ENCODE peak calls at places on chromosomes 6 and 20, in eight cellular contexts. One of them, this sample, is unnamed.

GRCh38 chr6:20168668-20169633 is 43.3 kb downstream of the MBOAT1 start:
- DNase-seq in H9: no peak
- DNase-seq in naive thymus-derived CD8-positive, alpha-beta T cell: no peak
- DNase-seq in NCI-H2081: no peak
- DNase-seq in CD4-positive, alpha-beta T cell: no peak
- DNase-seq in activated naive CD8-positive, alpha-beta T cell treated with anti-CD3 and anti-CD28 coated beads, Interleukin-2, amount 50 U/mL, for 24 hours: no peak
- DNase-seq in NCI-H2029 treated with DMSO at 0.1 percent for 48 hours: no peak
- DNase-seq in stimulated activated CD4-positive, alpha-beta T cell treated with anti-CD3 and anti-CD28 coated beads, Interleukin-15, amount 100 ng/mL, for 24 hours: no peak
- DNase-seq in this sample: peak

GRCh38 chr20:37364013-37364926 is 18.3 kb downstream of the SRC start:
- DNase-seq in H9: no peak
- DNase-seq in naive thymus-derived CD8-positive, alpha-beta T cell: no peak
- DNase-seq in activated naive CD8-positive, alpha-beta T cell treated with anti-CD3 and anti-CD28 coated beads, Interleukin-2, amount 50 U/mL, for 24 hours: no peak
- DNase-seq in NCI-H2029 treated with DMSO at 0.1 percent for 48 hours: no peak
- DNase-seq in stimulated activated CD4-positive, alpha-beta T cell treated with anti-CD3 and anti-CD28 coated beads, Interleukin-15, amount 100 ng/mL, for 24 hours: no peak
- DNase-seq in CD4-positive, alpha-beta T cell: no peak
- DNase-seq in NCI-H2081: no peak
- DNase-seq in this sample: no peak

GRCh38 chr6:170102582-170103481 is 188.0 kb downstream of the DLL1 start:
- DNase-seq in CD4-positive, alpha-beta T cell: no peak
- DNase-seq in stimulated activated CD4-positive, alpha-beta T cell treated with anti-CD3 and anti-CD28 coated beads, Interleukin-15, amount 100 ng/mL, for 24 hours: no peak
- DNase-seq in H9: no peak
- DNase-seq in activated naive CD8-positive, alpha-beta T cell treated with anti-CD3 and anti-CD28 coated beads, Interleukin-2, amount 50 U/mL, for 24 hours: no peak
- DNase-seq in NCI-H2029 treated with DMSO at 0.1 percent for 48 hours: no peak
- DNase-seq in naive thymus-derived CD8-positive, alpha-beta T cell: no peak
- DNase-seq in NCI-H2081: no peak
- DNase-seq in this sample: no peak

GRCh38 chr6:49934770-49935169 is 29.2 kb downstream of the DEFB114 start:
- DNase-seq in H9: no peak
- DNase-seq in naive thymus-derived CD8-positive, alpha-beta T cell: no peak
- DNase-seq in stimulated activated CD4-positive, alpha-beta T cell treated with anti-CD3 and anti-CD28 coated beads, Interleukin-15, amount 100 ng/mL, for 24 hours: no peak
- DNase-seq in activated naive CD8-positive, alpha-beta T cell treated with anti-CD3 and anti-CD28 coated beads, Interleukin-2, amount 50 U/mL, for 24 hours: no peak
- DNase-seq in NCI-H2029 treated with DMSO at 0.1 percent for 48 hours: no peak
- DNase-seq in NCI-H2081: no peak
- DNase-seq in CD4-positive, alpha-beta T cell: no peak
- DNase-seq in this sample: no peak

GRCh38 chr6:85610182-85610895 is 16.7 kb upstream of the SNX14 start:
- DNase-seq in CD4-positive, alpha-beta T cell: no peak
- DNase-seq in NCI-H2081: no peak
- DNase-seq in H9: no peak
- DNase-seq in NCI-H2029 treated with DMSO at 0.1 percent for 48 hours: no peak
- DNase-seq in activated naive CD8-positive, alpha-beta T cell treated with anti-CD3 and anti-CD28 coated beads, Interleukin-2, amount 50 U/mL, for 24 hours: no peak
- DNase-seq in stimulated activated CD4-positive, alpha-beta T cell treated with anti-CD3 and anti-CD28 coated beads, Interleukin-15, amount 100 ng/mL, for 24 hours: no peak
- DNase-seq in naive thymus-derived CD8-positive, alpha-beta T cell: no peak
- DNase-seq in this sample: no peak

GRCh38 chr20:35305682-35306556 is 13.7 kb upstream of the FAM83C start:
- DNase-seq in stimulated activated CD4-positive, alpha-beta T cell treated with anti-CD3 and anti-CD28 coated beads, Interleukin-15, amount 100 ng/mL, for 24 hours: peak
- DNase-seq in naive thymus-derived CD8-positive, alpha-beta T cell: peak
- DNase-seq in CD4-positive, alpha-beta T cell: no peak
- DNase-seq in activated naive CD8-positive, alpha-beta T cell treated with anti-CD3 and anti-CD28 coated beads, Interleukin-2, amount 50 U/mL, for 24 hours: peak
- DNase-seq in NCI-H2029 treated with DMSO at 0.1 percent for 48 hours: no peak
- DNase-seq in NCI-H2081: no peak
- DNase-seq in H9: no peak
- DNase-seq in this sample: peak

GRCh38 chr6:134436950-134437349 is 119.0 kb upstream of the SGK1 start:
- DNase-seq in naive thymus-derived CD8-positive, alpha-beta T cell: no peak
- DNase-seq in stimulated activated CD4-positive, alpha-beta T cell treated with anti-CD3 and anti-CD28 coated beads, Interleukin-15, amount 100 ng/mL, for 24 hours: no peak
- DNase-seq in NCI-H2081: no peak
- DNase-seq in activated naive CD8-positive, alpha-beta T cell treated with anti-CD3 and anti-CD28 coated beads, Interleukin-2, amount 50 U/mL, for 24 hours: no peak
- DNase-seq in NCI-H2029 treated with DMSO at 0.1 percent for 48 hours: no peak
- DNase-seq in CD4-positive, alpha-beta T cell: no peak
- DNase-seq in H9: no peak
- DNase-seq in this sample: peak

GRCh38 chr6:138555294-138555988 is 56.1 kb upstream of the NHSL1 start:
- DNase-seq in activated naive CD8-positive, alpha-beta T cell treated with anti-CD3 and anti-CD28 coated beads, Interleukin-2, amount 50 U/mL, for 24 hours: no peak
- DNase-seq in naive thymus-derived CD8-positive, alpha-beta T cell: no peak
- DNase-seq in stimulated activated CD4-positive, alpha-beta T cell treated with anti-CD3 and anti-CD28 coated beads, Interleukin-15, amount 100 ng/mL, for 24 hours: no peak
- DNase-seq in NCI-H2081: no peak
- DNase-seq in CD4-positive, alpha-beta T cell: no peak
- DNase-seq in NCI-H2029 treated with DMSO at 0.1 percent for 48 hours: no peak
- DNase-seq in H9: no peak
- DNase-seq in this sample: peak

GRCh38 chr20:24160563-24161355 is 172.2 kb upstream of the GGTLC1 start:
- DNase-seq in activated naive CD8-positive, alpha-beta T cell treated with anti-CD3 and anti-CD28 coated beads, Interleukin-2, amount 50 U/mL, for 24 hours: peak
- DNase-seq in naive thymus-derived CD8-positive, alpha-beta T cell: no peak
- DNase-seq in H9: peak
- DNase-seq in NCI-H2029 treated with DMSO at 0.1 percent for 48 hours: no peak
- DNase-seq in stimulated activated CD4-positive, alpha-beta T cell treated with anti-CD3 and anti-CD28 coated beads, Interleukin-15, amount 100 ng/mL, for 24 hours: peak
- DNase-seq in CD4-positive, alpha-beta T cell: no peak
- DNase-seq in NCI-H2081: no peak
- DNase-seq in this sample: peak

GRCh38 chr20:14889503-14890125 is 552.2 kb upstream of the FLRT3 start:
- DNase-seq in CD4-positive, alpha-beta T cell: no peak
- DNase-seq in activated naive CD8-positive, alpha-beta T cell treated with anti-CD3 and anti-CD28 coated beads, Interleukin-2, amount 50 U/mL, for 24 hours: no peak
- DNase-seq in NCI-H2029 treated with DMSO at 0.1 percent for 48 hours: no peak
- DNase-seq in NCI-H2081: no peak
- DNase-seq in H9: no peak
- DNase-seq in naive thymus-derived CD8-positive, alpha-beta T cell: no peak
- DNase-seq in stimulated activated CD4-positive, alpha-beta T cell treated with anti-CD3 and anti-CD28 coated beads, Interleukin-15, amount 100 ng/mL, for 24 hours: no peak
- DNase-seq in this sample: no peak

GRCh38 chr6:6975395-6976111 is 132.2 kb upstream of the RREB1 start:
- DNase-seq in CD4-positive, alpha-beta T cell: no peak
- DNase-seq in H9: no peak
- DNase-seq in stimulated activated CD4-positive, alpha-beta T cell treated with anti-CD3 and anti-CD28 coated beads, Interleukin-15, amount 100 ng/mL, for 24 hours: no peak
- DNase-seq in NCI-H2081: no peak
- DNase-seq in naive thymus-derived CD8-positive, alpha-beta T cell: no peak
- DNase-seq in NCI-H2029 treated with DMSO at 0.1 percent for 48 hours: peak
- DNase-seq in activated naive CD8-positive, alpha-beta T cell treated with anti-CD3 and anti-CD28 coated beads, Interleukin-2, amount 50 U/mL, for 24 hours: no peak
- DNase-seq in this sample: no peak

GRCh38 chr20:24452498-24453133 is 16.8 kb upstream of the SYNDIG1 start:
- DNase-seq in CD4-positive, alpha-beta T cell: no peak
- DNase-seq in naive thymus-derived CD8-positive, alpha-beta T cell: no peak
- DNase-seq in activated naive CD8-positive, alpha-beta T cell treated with anti-CD3 and anti-CD28 coated beads, Interleukin-2, amount 50 U/mL, for 24 hours: no peak
- DNase-seq in stimulated activated CD4-positive, alpha-beta T cell treated with anti-CD3 and anti-CD28 coated beads, Interleukin-15, amount 100 ng/mL, for 24 hours: no peak
- DNase-seq in H9: no peak
- DNase-seq in NCI-H2081: no peak
- DNase-seq in NCI-H2029 treated with DMSO at 0.1 percent for 48 hours: no peak
- DNase-seq in this sample: no peak

GRCh38 chr6:31752739-31753319 is 9.6 kb upstream of the SAPCD1 start:
- DNase-seq in naive thymus-derived CD8-positive, alpha-beta T cell: no peak
- DNase-seq in CD4-positive, alpha-beta T cell: no peak
- DNase-seq in activated naive CD8-positive, alpha-beta T cell treated with anti-CD3 and anti-CD28 coated beads, Interleukin-2, amount 50 U/mL, for 24 hours: no peak
- DNase-seq in H9: no peak
- DNase-seq in NCI-H2081: no peak
- DNase-seq in stimulated activated CD4-positive, alpha-beta T cell treated with anti-CD3 and anti-CD28 coated beads, Interleukin-15, amount 100 ng/mL, for 24 hours: no peak
- DNase-seq in NCI-H2029 treated with DMSO at 0.1 percent for 48 hours: no peak
- DNase-seq in this sample: peak

GRCh38 chr20:37346232-37346525 is 239 bp downstream of the SRC start:
- DNase-seq in NCI-H2029 treated with DMSO at 0.1 percent for 48 hours: no peak
- DNase-seq in H9: no peak
- DNase-seq in naive thymus-derived CD8-positive, alpha-beta T cell: no peak
- DNase-seq in CD4-positive, alpha-beta T cell: no peak
- DNase-seq in stimulated activated CD4-positive, alpha-beta T cell treated with anti-CD3 and anti-CD28 coated beads, Interleukin-15, amount 100 ng/mL, for 24 hours: no peak
- DNase-seq in NCI-H2081: no peak
- DNase-seq in activated naive CD8-positive, alpha-beta T cell treated with anti-CD3 and anti-CD28 coated beads, Interleukin-2, amount 50 U/mL, for 24 hours: no peak
- DNase-seq in this sample: peak

GRCh38 chr6:168536665-168537249 is 95.8 kb downstream of the SMOC2 start:
- DNase-seq in CD4-positive, alpha-beta T cell: no peak
- DNase-seq in stimulated activated CD4-positive, alpha-beta T cell treated with anti-CD3 and anti-CD28 coated beads, Interleukin-15, amount 100 ng/mL, for 24 hours: no peak
- DNase-seq in activated naive CD8-positive, alpha-beta T cell treated with anti-CD3 and anti-CD28 coated beads, Interleukin-2, amount 50 U/mL, for 24 hours: no peak
- DNase-seq in H9: no peak
- DNase-seq in NCI-H2081: no peak
- DNase-seq in naive thymus-derived CD8-positive, alpha-beta T cell: no peak
- DNase-seq in NCI-H2029 treated with DMSO at 0.1 percent for 48 hours: no peak
- DNase-seq in this sample: no peak

GRCh38 chr6:79231101-79231500 is 3.4 kb downstream of the HMGN3 start:
- DNase-seq in activated naive CD8-positive, alpha-beta T cell treated with anti-CD3 and anti-CD28 coated beads, Interleukin-2, amount 50 U/mL, for 24 hours: no peak
- DNase-seq in H9: no peak
- DNase-seq in stimulated activated CD4-positive, alpha-beta T cell treated with anti-CD3 and anti-CD28 coated beads, Interleukin-15, amount 100 ng/mL, for 24 hours: no peak
- DNase-seq in naive thymus-derived CD8-positive, alpha-beta T cell: no peak
- DNase-seq in NCI-H2029 treated with DMSO at 0.1 percent for 48 hours: no peak
- DNase-seq in NCI-H2081: no peak
- DNase-seq in CD4-positive, alpha-beta T cell: no peak
- DNase-seq in this sample: no peak

GRCh38 chr6:119749341-119749740 is 399.8 kb upstream of the MAN1A1 start:
- DNase-seq in stimulated activated CD4-positive, alpha-beta T cell treated with anti-CD3 and anti-CD28 coated beads, Interleukin-15, amount 100 ng/mL, for 24 hours: no peak
- DNase-seq in H9: no peak
- DNase-seq in activated naive CD8-positive, alpha-beta T cell treated with anti-CD3 and anti-CD28 coated beads, Interleukin-2, amount 50 U/mL, for 24 hours: no peak
- DNase-seq in naive thymus-derived CD8-positive, alpha-beta T cell: no peak
- DNase-seq in CD4-positive, alpha-beta T cell: no peak
- DNase-seq in NCI-H2081: no peak
- DNase-seq in NCI-H2029 treated with DMSO at 0.1 percent for 48 hours: no peak
- DNase-seq in this sample: no peak

GRCh38 chr20:23782366-23782983 is 31.7 kb upstream of the CST1 start:
- DNase-seq in H9: peak
- DNase-seq in NCI-H2081: no peak
- DNase-seq in CD4-positive, alpha-beta T cell: no peak
- DNase-seq in activated naive CD8-positive, alpha-beta T cell treated with anti-CD3 and anti-CD28 coated beads, Interleukin-2, amount 50 U/mL, for 24 hours: peak
- DNase-seq in naive thymus-derived CD8-positive, alpha-beta T cell: no peak
- DNase-seq in NCI-H2029 treated with DMSO at 0.1 percent for 48 hours: no peak
- DNase-seq in stimulated activated CD4-positive, alpha-beta T cell treated with anti-CD3 and anti-CD28 coated beads, Interleukin-15, amount 100 ng/mL, for 24 hours: peak
- DNase-seq in this sample: peak

GRCh38 chr6:139369568-139370046 is 4.8 kb downstream of the CITED2 start:
- DNase-seq in NCI-H2081: peak
- DNase-seq in NCI-H2029 treated with DMSO at 0.1 percent for 48 hours: no peak
- DNase-seq in activated naive CD8-positive, alpha-beta T cell treated with anti-CD3 and anti-CD28 coated beads, Interleukin-2, amount 50 U/mL, for 24 hours: no peak
- DNase-seq in CD4-positive, alpha-beta T cell: no peak
- DNase-seq in H9: no peak
- DNase-seq in naive thymus-derived CD8-positive, alpha-beta T cell: no peak
- DNase-seq in stimulated activated CD4-positive, alpha-beta T cell treated with anti-CD3 and anti-CD28 coated beads, Interleukin-15, amount 100 ng/mL, for 24 hours: peak
- DNase-seq in this sample: peak

GRCh38 chr6:3341467-3341866 is 82.7 kb downstream of the PSMG4 start:
- DNase-seq in NCI-H2029 treated with DMSO at 0.1 percent for 48 hours: no peak
- DNase-seq in NCI-H2081: no peak
- DNase-seq in naive thymus-derived CD8-positive, alpha-beta T cell: no peak
- DNase-seq in H9: peak
- DNase-seq in activated naive CD8-positive, alpha-beta T cell treated with anti-CD3 and anti-CD28 coated beads, Interleukin-2, amount 50 U/mL, for 24 hours: no peak
- DNase-seq in CD4-positive, alpha-beta T cell: no peak
- DNase-seq in stimulated activated CD4-positive, alpha-beta T cell treated with anti-CD3 and anti-CD28 coated beads, Interleukin-15, amount 100 ng/mL, for 24 hours: no peak
- DNase-seq in this sample: peak

GRCh38 chr6:164344801-164345291 is 930.3 kb downstream of the QKI start:
- DNase-seq in CD4-positive, alpha-beta T cell: no peak
- DNase-seq in H9: peak
- DNase-seq in NCI-H2081: no peak
- DNase-seq in NCI-H2029 treated with DMSO at 0.1 percent for 48 hours: no peak
- DNase-seq in stimulated activated CD4-positive, alpha-beta T cell treated with anti-CD3 and anti-CD28 coated beads, Interleukin-15, amount 100 ng/mL, for 24 hours: no peak
- DNase-seq in activated naive CD8-positive, alpha-beta T cell treated with anti-CD3 and anti-CD28 coated beads, Interleukin-2, amount 50 U/mL, for 24 hours: no peak
- DNase-seq in naive thymus-derived CD8-positive, alpha-beta T cell: no peak
- DNase-seq in this sample: no peak

GRCh38 chr20:13271098-13271497 is 50.0 kb downstream of the ISM1 start:
- DNase-seq in naive thymus-derived CD8-positive, alpha-beta T cell: no peak
- DNase-seq in stimulated activated CD4-positive, alpha-beta T cell treated with anti-CD3 and anti-CD28 coated beads, Interleukin-15, amount 100 ng/mL, for 24 hours: no peak
- DNase-seq in activated naive CD8-positive, alpha-beta T cell treated with anti-CD3 and anti-CD28 coated beads, Interleukin-2, amount 50 U/mL, for 24 hours: no peak
- DNase-seq in NCI-H2029 treated with DMSO at 0.1 percent for 48 hours: no peak
- DNase-seq in CD4-positive, alpha-beta T cell: no peak
- DNase-seq in H9: no peak
- DNase-seq in NCI-H2081: no peak
- DNase-seq in this sample: no peak

GRCh38 chr6:106360989-106361430 is 493 bp downstream of the CRYBG1 start:
- DNase-seq in stimulated activated CD4-positive, alpha-beta T cell treated with anti-CD3 and anti-CD28 coated beads, Interleukin-15, amount 100 ng/mL, for 24 hours: peak
- DNase-seq in naive thymus-derived CD8-positive, alpha-beta T cell: no peak
- DNase-seq in NCI-H2029 treated with DMSO at 0.1 percent for 48 hours: no peak
- DNase-seq in CD4-positive, alpha-beta T cell: peak
- DNase-seq in activated naive CD8-positive, alpha-beta T cell treated with anti-CD3 and anti-CD28 coated beads, Interleukin-2, amount 50 U/mL, for 24 hours: peak
- DNase-seq in NCI-H2081: no peak
- DNase-seq in H9: peak
- DNase-seq in this sample: no peak

GRCh38 chr6:104349191-104349590 is 510.5 kb downstream of the HACE1 start:
- DNase-seq in NCI-H2029 treated with DMSO at 0.1 percent for 48 hours: no peak
- DNase-seq in activated naive CD8-positive, alpha-beta T cell treated with anti-CD3 and anti-CD28 coated beads, Interleukin-2, amount 50 U/mL, for 24 hours: no peak
- DNase-seq in H9: no peak
- DNase-seq in naive thymus-derived CD8-positive, alpha-beta T cell: no peak
- DNase-seq in stimulated activated CD4-positive, alpha-beta T cell treated with anti-CD3 and anti-CD28 coated beads, Interleukin-15, amount 100 ng/mL, for 24 hours: no peak
- DNase-seq in NCI-H2081: no peak
- DNase-seq in CD4-positive, alpha-beta T cell: no peak
- DNase-seq in this sample: no peak